ENCODE peak calls at places on chromosomes 16 and 17, in nine cellular contexts. O, S, L, A, Y, V, W, R and K are unnamed samples.
A peak's percentile ranks its signal among the peaks of the same experiment; 100 is the strongest.

GRCh38 chr16:914453-914852 is 56.3 kb downstream of the LMF1 start:
- DNase-seq in O (no peak), S (peak; percentile 13), L (no peak), A (no peak), Y (no peak), V (no peak), W (no peak), R (no peak), K (no peak)

GRCh38 chr16:49846800-49847199 is 9.1 kb downstream of the ZNF423 start:
- DNase-seq in O (no peak), S (no peak), L (no peak), A (no peak), Y (no peak), V (no peak), W (no peak), R (no peak), K (no peak)

GRCh38 chr16:79349803-79350202 is 250.7 kb downstream of the MAF start:
- DNase-seq in O (no peak), S (no peak), L (no peak), A (no peak), Y (no peak), V (no peak), W (no peak), R (no peak), K (no peak)

GRCh38 chr17:11264183-11264871 is 23.3 kb downstream of the SHISA6 start:
- DNase-seq in O (no peak), S (peak; percentile 6), L (no peak), A (no peak), Y (no peak), V (no peak), W (no peak), R (no peak), K (no peak)

GRCh38 chr17:80474231-80474932 is 2.0 kb downstream of the NPTX1 start:
- DNase-seq in O (no peak), S (peak; percentile 65), L (peak; percentile 46), A (no peak), Y (no peak), V (peak; percentile 29), W (no peak), R (peak; percentile 34), K (peak; percentile 84)

GRCh38 chr16:30659507-30660423 is 1.5 kb downstream of the FBRS start:
- DNase-seq in O (no peak), S (no peak), L (peak; percentile 8), A (no peak), Y (peak; percentile 72), V (peak; percentile 54), W (peak; percentile 42), R (peak; percentile 31), K (peak; percentile 78)

GRCh38 chr17:60159479-60159866 is 9.7 kb downstream of the CA4 start:
- DNase-seq in O (no peak), S (no peak), L (no peak), A (no peak), Y (no peak), V (no peak), W (no peak), R (no peak), K (no peak)

GRCh38 chr16:78693496-78693895 is 594.0 kb downstream of the WWOX start:
- DNase-seq in O (no peak), S (no peak), L (no peak), A (no peak), Y (no peak), V (no peak), W (no peak), R (no peak), K (no peak)

GRCh38 chr16:15699819-15700218 is 49.8 kb downstream of the NDE1 start:
- DNase-seq in O (no peak), S (no peak), L (no peak), A (no peak), Y (no peak), V (no peak), W (no peak), R (no peak), K (no peak)

GRCh38 chr17:79628861-79629547 is 18.2 kb upstream of the RBFOX3 start:
- DNase-seq in O (no peak), S (no peak), L (no peak), A (no peak), Y (no peak), V (no peak), W (no peak), R (no peak), K (peak; percentile 19)

GRCh38 chr17:7775058-7775457 is 57.5 kb downstream of the DNAH2 start:
- DNase-seq in O (no peak), S (no peak), L (no peak), A (no peak), Y (no peak), V (no peak), W (no peak), R (no peak), K (no peak)

GRCh38 chr17:40538019-40538935 is 27.0 kb downstream of the CCR7 start:
- DNase-seq in O (peak; percentile 40), S (no peak), L (no peak), A (no peak), Y (no peak), V (no peak), W (no peak), R (no peak), K (peak; percentile 70)

GRCh38 chr16:28131210-28131609 is 67.7 kb upstream of the GSG1L start:
- DNase-seq in O (no peak), S (no peak), L (peak; percentile 15), A (no peak), Y (no peak), V (no peak), W (no peak), R (no peak), K (no peak)

GRCh38 chr16:491225-491919 is 36.1 kb upstream of the CAPN15 start:
- DNase-seq in O (no peak), S (no peak), L (no peak), A (no peak), Y (no peak), V (no peak), W (no peak), R (no peak), K (no peak)

GRCh38 chr17:73609078-73609477 is 35.2 kb downstream of the SDK2 start:
- DNase-seq in O (no peak), S (no peak), L (no peak), A (no peak), Y (no peak), V (no peak), W (no peak), R (no peak), K (no peak)

GRCh38 chr16:61014869-61015268 is 1021.4 kb downstream of the CDH8 start:
- DNase-seq in O (no peak), S (no peak), L (no peak), A (no peak), Y (no peak), V (no peak), W (no peak), R (no peak), K (no peak)

GRCh38 chr17:45227631-45228120 is 6.0 kb downstream of the FMNL1 start:
- DNase-seq in O (no peak), S (no peak), L (no peak), A (no peak), Y (no peak), V (peak; percentile 48), W (peak; percentile 19), R (no peak), K (no peak)

GRCh38 chr17:17381438-17382059 is 78.4 kb downstream of the NT5M start:
- DNase-seq in O (no peak), S (no peak), L (no peak), A (no peak), Y (no peak), V (no peak), W (no peak), R (no peak), K (no peak)

GRCh38 chr17:43021739-43022512 is at the start of gene VAT1:
- DNase-seq in O (peak; percentile 45), S (peak; percentile 84), L (peak; percentile 77), A (peak; percentile 35), Y (peak; percentile 71), V (peak; percentile 80), W (peak; percentile 56), R (peak; percentile 80), K (peak; percentile 91)

GRCh38 chr17:2749784-2750181 is 331 bp upstream of the CCDC92B start:
- DNase-seq in O (peak; percentile 24), S (peak; percentile 86), L (peak; percentile 44), A (peak; percentile 33), Y (peak; percentile 82), V (peak; percentile 81), W (peak; percentile 63), R (peak; percentile 74), K (no peak)

GRCh38 chr16:30429418-30429677 is 482 bp downstream of the DCTPP1 start:
- DNase-seq in O (no peak), S (no peak), L (no peak), A (no peak), Y (no peak), V (no peak), W (no peak), R (no peak), K (no peak)

GRCh38 chr16:53881371-53881770 is 177.4 kb downstream of the FTO start:
- DNase-seq in O (no peak), S (no peak), L (peak; percentile 51), A (no peak), Y (no peak), V (no peak), W (no peak), R (peak; percentile 52), K (no peak)

GRCh38 chr17:59296190-59296589 is 35.3 kb upstream of the YPEL2 start:
- DNase-seq in O (no peak), S (no peak), L (no peak), A (no peak), Y (peak; percentile 42), V (no peak), W (no peak), R (no peak), K (no peak)

GRCh38 chr16:228151-228855 is 946 bp downstream of the LUC7L start:
- DNase-seq in O (no peak), S (peak; percentile 23), L (peak; percentile 16), A (no peak), Y (no peak), V (no peak), W (no peak), R (peak; percentile 19), K (no peak)

GRCh38 chr17:63405741-63406261 is 40.3 kb downstream of the CYB561 start:
- DNase-seq in O (no peak), S (peak; percentile 68), L (peak; percentile 85), A (no peak), Y (no peak), V (no peak), W (no peak), R (peak; percentile 84), K (no peak)

GRCh38 chr17:15935891-15936290 is 9.0 kb upstream of the ADORA2B start:
- DNase-seq in O (no peak), S (no peak), L (no peak), A (no peak), Y (no peak), V (no peak), W (no peak), R (no peak), K (no peak)

GRCh38 chr17:33401253-33401652 is 108.2 kb upstream of the ASIC2 start:
- DNase-seq in O (no peak), S (no peak), L (no peak), A (no peak), Y (no peak), V (no peak), W (no peak), R (no peak), K (no peak)

GRCh38 chr16:10661236-10661635 is 33.5 kb downstream of the TEKT5 start:
- DNase-seq in O (no peak), S (no peak), L (no peak), A (no peak), Y (no peak), V (no peak), W (no peak), R (no peak), K (no peak)

GRCh38 chr16:64356267-64356666 is 765.6 kb downstream of the CDH11 start:
- DNase-seq in O (no peak), S (peak; percentile 97), L (peak; percentile 80), A (no peak), Y (no peak), V (no peak), W (no peak), R (peak; percentile 78), K (no peak)

GRCh38 chr16:89720520-89720858 is 209 bp downstream of the VPS9D1 start:
- DNase-seq in O (no peak), S (peak; percentile 48), L (peak; percentile 22), A (no peak), Y (peak; percentile 69), V (no peak), W (no peak), R (no peak), K (no peak)